ENCODE peak calls at places on chromosomes 7 and 10, in five cellular contexts. U, B, R, A and V are unnamed samples.

GRCh38 chr10:28326516-28327493 is 23.9 kb upstream of the MPP7 start:
- DNase-seq in U (no peak), B (peak; percentile 37), R (peak; percentile 82), A (peak; percentile 74), V (peak; percentile 75)

GRCh38 chr10:102072867-102073527 is 7.8 kb downstream of the HPS6 start:
- DNase-seq in U (peak; percentile 73), B (peak; percentile 77), R (peak; percentile 83), A (peak; percentile 83), V (peak; percentile 97)

GRCh38 chr10:21843645-21844044 is 159.9 kb downstream of the DNAJC1 start:
- DNase-seq in U (no peak), B (no peak), R (no peak), A (no peak), V (no peak)

GRCh38 chr10:23418051-23418681 is 20.7 kb upstream of the OTUD1 start:
- DNase-seq in U (no peak), B (no peak), R (no peak), A (no peak), V (no peak)

GRCh38 chr7:103851357-103851756 is 138.1 kb downstream of the RELN start:
- DNase-seq in U (no peak), B (no peak), R (no peak), A (no peak), V (peak; percentile 19)

GRCh38 chr10:116783011-116783655 is 40.8 kb upstream of the HSPA12A start:
- DNase-seq in U (no peak), B (no peak), R (no peak), A (no peak), V (no peak)

GRCh38 chr10:72037266-72037665 is 51.1 kb downstream of the SPOCK2 start:
- DNase-seq in U (no peak), B (no peak), R (no peak), A (no peak), V (no peak)

GRCh38 chr7:2440608-2441245 is 35.5 kb downstream of the GRIFIN start:
- DNase-seq in U (no peak), B (peak; percentile 62), R (no peak), A (peak; percentile 63), V (no peak)

GRCh38 chr10:31935678-31936077 is 7.0 kb upstream of the ARHGAP12 start:
- DNase-seq in U (no peak), B (no peak), R (no peak), A (no peak), V (peak; percentile 42)
- H3K4me1 ChIP-seq in U (no peaks in the 10 kb centered on the region), B (peaks cover 3% of the 10 kb centered on the region), R (peaks cover 11% of the 10 kb centered on the region), A (peaks cover 32% of the 10 kb centered on the region), V (peaks cover 19% of the 10 kb centered on the region)

GRCh38 chr7:131338990-131339389 is 11.3 kb downstream of the MKLN1 start:
- DNase-seq in U (no peak), B (no peak), R (no peak), A (no peak), V (no peak)
- H3K4me1 ChIP-seq in U (peaks cover 7% of the 10 kb centered on the region), B (no peaks in the 10 kb centered on the region), R (peaks cover 15% of the 10 kb centered on the region), A (no peaks in the 10 kb centered on the region), V (no peaks in the 10 kb centered on the region)

DNA sequence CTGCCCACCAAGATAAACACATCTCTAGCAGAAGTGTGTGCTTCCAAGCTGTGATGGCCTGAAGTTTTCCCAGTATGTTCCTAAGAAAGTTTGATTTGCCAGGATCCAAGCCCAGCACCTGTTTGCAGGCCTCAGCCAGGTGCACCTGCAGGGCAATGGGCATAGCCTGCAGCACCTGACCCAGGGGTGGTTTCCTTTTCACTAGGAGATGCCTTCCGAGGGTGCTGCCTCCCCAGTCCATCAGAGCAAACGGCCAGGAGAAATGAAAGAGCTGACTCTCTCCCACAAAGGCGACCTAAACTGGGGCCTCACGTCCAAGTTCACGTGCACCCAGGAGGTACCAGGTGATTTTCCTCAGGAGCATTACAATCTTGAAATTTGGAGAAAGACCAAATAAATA is 7.1 kb downstream of the UCMA start:
- DNase-seq in U (no peak), B (no peak), R (no peak), A (no peak), V (no peak)
- H3K4me1 ChIP-seq in U (no peaks in the 10 kb centered on the region), B (peaks cover 2% of the 10 kb centered on the region), R (no peaks in the 10 kb centered on the region), A (no peaks in the 10 kb centered on the region), V (peaks cover 2% of the 10 kb centered on the region)

DNA sequence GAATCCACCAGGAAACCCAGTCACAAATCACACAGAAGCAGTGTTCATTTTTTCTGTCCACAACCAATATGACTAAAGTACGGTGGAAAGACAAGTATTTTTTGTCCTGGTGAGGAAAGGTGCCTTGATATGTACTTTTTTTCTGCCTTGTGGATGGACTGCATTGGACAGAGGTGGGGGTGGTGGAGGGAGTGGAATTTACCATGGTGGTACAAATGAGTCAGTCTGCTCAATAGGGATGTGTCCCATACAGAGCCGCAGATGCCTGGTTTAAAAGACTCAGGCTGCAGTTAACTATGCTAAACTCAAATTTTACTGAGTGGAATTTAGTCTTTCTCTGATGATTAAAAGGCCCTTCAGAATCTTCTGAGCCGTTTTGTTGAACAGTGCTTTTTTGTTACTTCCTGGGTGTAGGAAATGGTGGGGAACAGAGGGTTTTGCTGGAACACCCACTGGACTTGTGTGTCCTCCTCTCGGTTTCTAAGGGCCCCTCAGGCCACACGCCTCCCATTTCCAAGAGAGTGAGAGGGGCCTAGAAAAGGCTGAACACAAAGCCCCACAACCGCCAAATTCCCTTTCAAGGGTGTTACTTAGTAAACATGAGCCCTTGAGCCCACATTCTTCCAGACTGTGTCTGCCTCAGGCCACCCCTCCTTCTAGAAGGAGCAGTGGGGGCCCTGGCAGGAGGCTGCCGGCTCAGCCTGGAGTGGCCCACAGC is 674.3 kb upstream of the GALNT17 start:
- DNase-seq in U (no peak), B (no peak), R (no peak), A (no peak), V (no peak)
- H3K4me1 ChIP-seq in U (peaks cover 6% of the 10 kb centered on the region), B (peaks cover 6% of the 10 kb centered on the region), R (peaks cover 5% of the 10 kb centered on the region), A (peaks cover 11% of the 10 kb centered on the region), V (peaks cover 2% of the 10 kb centered on the region)

GRCh38 chr7:121530251-121531174 is 134.4 kb upstream of the FAM3C start:
- DNase-seq in U (peak; percentile 23), B (peak; percentile 99), R (no peak), A (no peak), V (peak; percentile 93)

GRCh38 chr7:121521681-121522405 is 125.7 kb upstream of the FAM3C start:
- DNase-seq in U (no peak), B (no peak), R (no peak), A (no peak), V (no peak)

GRCh38 chr7:121519548-121520521 is 123.7 kb upstream of the FAM3C start:
- DNase-seq in U (no peak), B (peak; percentile 26), R (no peak), A (no peak), V (no peak)

GRCh38 chr7:121529003-121529402 is 132.9 kb upstream of the FAM3C start:
- DNase-seq in U (no peak), B (no peak), R (no peak), A (no peak), V (no peak)

DNA sequence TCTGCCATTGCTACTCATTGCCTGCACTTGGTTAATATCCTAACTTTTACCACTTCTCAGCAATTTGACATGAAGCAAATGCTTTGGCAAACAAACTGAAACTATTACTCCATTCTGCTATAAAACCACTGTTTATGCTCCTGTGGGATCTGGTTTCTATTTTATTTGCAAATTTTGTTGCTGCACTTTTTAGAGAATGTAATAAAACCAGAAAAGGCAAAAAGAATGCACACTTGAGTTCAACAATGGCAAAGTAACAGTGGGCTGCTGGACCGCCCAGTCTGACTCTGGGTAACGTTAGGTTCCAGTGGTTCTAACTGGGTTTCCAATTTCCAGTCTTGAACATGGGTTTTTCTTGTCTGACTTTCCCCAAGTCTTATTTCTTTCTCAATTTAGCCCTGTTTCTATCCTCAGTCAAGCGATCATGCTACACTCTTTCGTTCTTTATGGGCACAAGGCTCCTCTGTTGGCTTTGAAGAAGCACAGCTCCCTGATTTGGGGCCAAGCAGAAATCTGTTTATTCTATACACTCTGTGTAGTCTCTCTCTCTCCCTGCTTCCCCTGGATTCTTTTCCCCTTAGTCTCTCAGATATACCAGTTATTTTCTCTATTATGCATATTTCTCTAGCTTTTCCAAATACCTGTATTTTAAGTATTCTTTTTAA is 129.2 kb upstream of the FAM3C start:
- DNase-seq in U (no peak), B (no peak), R (no peak), A (no peak), V (no peak)
- H3K4me1 ChIP-seq in U (no peaks in the 10 kb centered on the region), B (no peaks in the 10 kb centered on the region), R (no peaks in the 10 kb centered on the region), A (no peaks in the 10 kb centered on the region), V (peaks cover 11% of the 10 kb centered on the region)

GRCh38 chr7:134460000-134460399 is 1.1 kb upstream of the AKR1B1 start:
- DNase-seq in U (no peak), B (peak; percentile 88), R (no peak), A (no peak), V (no peak)

GRCh38 chr7:134454277-134454676 is 4.6 kb downstream of the AKR1B1 start:
- DNase-seq in U (no peak), B (peak; percentile 72), R (no peak), A (no peak), V (no peak)

GRCh38 chr7:134458806-134459698 is at the start of gene AKR1B1:
- DNase-seq in U (peak; percentile 80), B (peak; percentile 92), R (peak; percentile 94), A (peak; percentile 82), V (peak; percentile 95)

GRCh38 chr7:134458341-134458805 is 527 bp downstream of the AKR1B1 start:
- DNase-seq in U (peak; percentile 43), B (peak; percentile 63), R (peak; percentile 76), A (peak; percentile 45), V (peak; percentile 79)

GRCh38 chr7:134457166-134457565 is 1.7 kb downstream of the AKR1B1 start:
- DNase-seq in U (no peak), B (peak; percentile 15), R (no peak), A (no peak), V (no peak)
- H3K4me1 ChIP-seq in U (peaks cover 41% of the 10 kb centered on the region), B (peaks cover 27% of the 10 kb centered on the region), R (peaks cover 11% of the 10 kb centered on the region), A (peaks cover 12% of the 10 kb centered on the region), V (peaks cover 35% of the 10 kb centered on the region)

DNA sequence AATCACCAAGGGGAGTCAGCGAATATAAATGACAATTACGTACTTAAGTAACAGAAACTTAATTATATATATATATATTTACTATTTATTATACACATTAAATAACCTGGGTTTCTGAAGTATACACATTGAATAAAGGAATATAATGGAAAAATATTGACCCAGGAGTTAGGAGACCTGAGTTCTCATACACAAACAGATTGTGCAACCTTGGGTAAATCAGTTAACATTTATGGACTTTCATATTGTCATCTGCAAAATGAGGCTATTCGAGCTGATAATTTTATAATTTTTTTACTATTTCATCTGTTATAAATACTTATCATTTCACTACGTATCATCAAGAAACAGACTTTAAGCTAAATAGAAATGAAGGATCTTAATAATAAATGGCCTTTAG is 75.1 kb upstream of the SRRM3 start:
- DNase-seq in U (no peak), B (no peak), R (no peak), A (no peak), V (no peak)
- H3K4me1 ChIP-seq in U (no peaks in the 10 kb centered on the region), B (no peaks in the 10 kb centered on the region), R (no peaks in the 10 kb centered on the region), A (no peaks in the 10 kb centered on the region), V (no peaks in the 10 kb centered on the region)

DNA sequence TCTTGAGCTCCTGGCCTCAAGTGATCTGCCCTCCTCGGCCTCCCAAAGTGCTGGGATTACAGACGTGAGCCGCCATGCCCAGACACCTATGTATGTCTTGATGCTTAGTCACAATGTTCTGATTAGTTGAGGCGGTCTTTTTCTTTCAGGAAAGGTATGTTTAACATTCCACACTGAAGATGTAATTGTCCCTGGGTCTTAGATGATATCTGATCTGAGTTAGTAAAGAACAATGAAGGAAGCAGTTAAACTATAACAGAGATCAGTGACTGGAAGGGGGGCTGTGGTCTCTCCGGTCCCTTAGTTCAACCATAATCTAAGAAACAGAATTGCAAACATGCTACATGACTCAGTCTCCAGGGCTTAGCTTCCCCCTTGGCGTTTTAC is 31.5 kb upstream of the SH2D4B start:
- DNase-seq in U (no peak), B (peak; percentile 61), R (no peak), A (no peak), V (no peak)
- H3K4me1 ChIP-seq in U (peaks cover 54% of the 10 kb centered on the region), B (peaks cover 72% of the 10 kb centered on the region), R (peaks cover 44% of the 10 kb centered on the region), A (peaks cover 47% of the 10 kb centered on the region), V (peaks cover 23% of the 10 kb centered on the region)